ENCODE peak calls at places on chromosome 4, in eight cellular contexts. One of them, this sample, is unnamed.

GRCh38 chr4:150126201-150126879 is 48.1 kb downstream of the DCLK2 start:
- DNase-seq in mesothelial cell of epicardium: no peak
- DNase-seq in hepatocyte: no peak
- DNase-seq in heart right ventricle: peak
- DNase-seq in cardiac fibroblast: peak
- DNase-seq in choroid plexus epithelial cell: peak
- DNase-seq in adrenal gland: no peak
- DNase-seq in endothelial cell: no peak
- DNase-seq in this sample: no peak

GRCh38 chr4:8103421-8103820 is 55.2 kb downstream of the ABLIM2 start:
- DNase-seq in cardiac fibroblast: no peak
- DNase-seq in adrenal gland: no peak
- DNase-seq in mesothelial cell of epicardium: no peak
- DNase-seq in hepatocyte: no peak
- DNase-seq in endothelial cell: no peak
- DNase-seq in choroid plexus epithelial cell: no peak
- DNase-seq in heart right ventricle: no peak
- DNase-seq in this sample: no peak

GRCh38 chr4:15870079-15870478 is 68.5 kb downstream of the FGFBP1 start:
- DNase-seq in heart right ventricle: no peak
- DNase-seq in hepatocyte: no peak
- DNase-seq in mesothelial cell of epicardium: no peak
- DNase-seq in endothelial cell: no peak
- DNase-seq in choroid plexus epithelial cell: no peak
- DNase-seq in adrenal gland: no peak
- DNase-seq in cardiac fibroblast: no peak
- DNase-seq in this sample: no peak

GRCh38 chr4:94767446-94767845 is 9.7 kb downstream of the BMPR1B start:
- DNase-seq in heart right ventricle: no peak
- DNase-seq in adrenal gland: no peak
- DNase-seq in hepatocyte: no peak
- DNase-seq in cardiac fibroblast: no peak
- DNase-seq in choroid plexus epithelial cell: no peak
- DNase-seq in mesothelial cell of epicardium: no peak
- DNase-seq in endothelial cell: no peak
- DNase-seq in this sample: no peak

GRCh38 chr4:109378511-109378910 is 55.1 kb upstream of the SEC24B start:
- DNase-seq in endothelial cell: no peak
- DNase-seq in cardiac fibroblast: no peak
- DNase-seq in mesothelial cell of epicardium: no peak
- DNase-seq in choroid plexus epithelial cell: no peak
- DNase-seq in hepatocyte: no peak
- DNase-seq in adrenal gland: no peak
- DNase-seq in heart right ventricle: no peak
- DNase-seq in this sample: no peak

GRCh38 chr4:76758290-76758882 is 139.6 kb downstream of the SOWAHB start:
- DNase-seq in endothelial cell: no peak
- DNase-seq in adrenal gland: peak
- DNase-seq in choroid plexus epithelial cell: peak
- DNase-seq in mesothelial cell of epicardium: no peak
- DNase-seq in cardiac fibroblast: peak
- DNase-seq in hepatocyte: peak
- DNase-seq in heart right ventricle: peak
- DNase-seq in this sample: no peak

GRCh38 chr4:100168521-100168920 is 21.7 kb downstream of the DDIT4L start:
- DNase-seq in cardiac fibroblast: peak
- DNase-seq in mesothelial cell of epicardium: no peak
- DNase-seq in choroid plexus epithelial cell: peak
- DNase-seq in hepatocyte: no peak
- DNase-seq in adrenal gland: no peak
- DNase-seq in endothelial cell: no peak
- DNase-seq in heart right ventricle: no peak
- DNase-seq in this sample: no peak

GRCh38 chr4:154622598-154622997 is 10.1 kb upstream of the FGG start:
- DNase-seq in adrenal gland: no peak
- DNase-seq in choroid plexus epithelial cell: peak
- DNase-seq in hepatocyte: peak
- DNase-seq in mesothelial cell of epicardium: no peak
- DNase-seq in heart right ventricle: no peak
- DNase-seq in endothelial cell: peak
- DNase-seq in cardiac fibroblast: peak
- DNase-seq in this sample: peak

DNA sequence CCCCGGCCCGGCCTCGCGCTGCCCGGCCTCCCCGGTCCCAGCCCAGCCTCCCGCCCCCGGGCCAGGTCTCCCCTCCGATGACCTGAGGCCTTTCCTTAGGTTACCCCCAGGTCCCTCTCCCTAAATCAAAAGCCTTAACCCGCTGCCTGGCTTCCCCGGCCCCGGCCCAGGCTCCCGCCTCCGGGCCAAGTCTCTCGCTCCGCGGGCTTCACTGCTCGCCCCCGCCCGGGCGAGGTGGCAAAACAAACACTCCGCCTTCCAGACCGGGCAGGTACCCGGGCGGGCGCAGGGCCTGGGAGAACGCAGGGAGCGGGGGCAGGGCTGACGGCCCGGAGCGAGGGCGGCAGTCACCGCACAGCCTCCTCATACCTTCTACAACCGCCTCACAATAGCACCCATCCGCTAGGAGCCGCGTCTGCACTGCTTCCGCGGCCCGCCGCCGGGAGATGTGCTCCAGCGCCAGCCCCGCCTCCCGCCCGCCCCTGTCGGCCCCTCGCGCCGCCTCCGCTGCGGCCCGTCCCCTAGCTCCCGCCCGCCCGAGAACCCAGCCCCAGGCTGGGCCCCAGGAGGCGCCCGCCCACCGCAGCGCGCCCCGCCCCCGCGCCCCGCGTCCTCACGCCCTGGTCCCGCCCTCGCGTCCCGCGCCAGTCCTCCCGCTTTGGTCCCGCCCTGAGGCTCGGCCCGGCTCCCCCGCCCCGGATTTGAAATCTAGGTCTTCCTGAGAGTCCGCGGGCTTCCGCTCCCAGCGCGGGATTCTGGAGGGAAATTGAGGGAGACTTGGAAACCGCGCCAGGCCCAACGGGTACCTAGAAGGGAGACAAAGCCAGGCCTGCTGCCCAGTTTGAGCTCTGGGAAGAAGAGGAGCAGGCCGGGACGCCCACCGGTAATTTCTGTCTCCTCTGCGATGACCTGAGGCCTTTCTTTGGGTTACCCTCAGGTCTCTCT is at the start of the genes CASP3 and PRIMPOL:
- DNase-seq in heart right ventricle: peak
- DNase-seq in hepatocyte: peak
- DNase-seq in choroid plexus epithelial cell: peak
- DNase-seq in endothelial cell: peak
- DNase-seq in cardiac fibroblast: peak
- DNase-seq in adrenal gland: peak
- DNase-seq in mesothelial cell of epicardium: peak
- DNase-seq in this sample: peak
- TF ChIP-seq CTCF in heart right ventricle: peak
- TF ChIP-seq CTCF in hepatocyte: peak
- TF ChIP-seq CTCF in choroid plexus epithelial cell: peak
- TF ChIP-seq CTCF in endothelial cell: no peak
- TF ChIP-seq CTCF in cardiac fibroblast: peak
- TF ChIP-seq CTCF in adrenal gland: no peak
- TF ChIP-seq CTCF in mesothelial cell of epicardium: no peak
- TF ChIP-seq CTCF in this sample: peak

DNA sequence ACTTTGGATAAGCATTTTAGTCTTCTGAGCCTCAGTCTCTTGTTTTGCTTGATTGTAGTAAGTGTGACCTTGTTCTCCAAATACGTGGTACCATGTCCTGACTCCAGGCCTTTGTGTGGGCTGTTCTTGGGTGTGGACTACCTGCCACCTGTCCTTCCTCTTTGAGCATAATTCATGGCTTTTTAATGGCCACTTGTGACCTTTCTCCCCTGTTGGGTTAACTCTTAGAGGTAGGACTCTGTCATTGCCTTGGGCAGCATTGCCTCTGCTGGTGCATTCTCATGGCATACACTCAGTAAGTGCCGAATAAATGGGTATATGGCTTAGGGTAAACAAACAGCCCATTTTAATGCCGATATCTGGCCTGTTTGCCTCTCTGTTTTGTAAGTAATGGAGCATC is 3.0 kb downstream of the NSD2 start:
- DNase-seq in choroid plexus epithelial cell: no peak
- DNase-seq in endothelial cell: no peak
- DNase-seq in mesothelial cell of epicardium: no peak
- DNase-seq in cardiac fibroblast: no peak
- DNase-seq in heart right ventricle: no peak
- DNase-seq in adrenal gland: no peak
- DNase-seq in hepatocyte: no peak
- DNase-seq in this sample: no peak
- TF ChIP-seq CTCF in choroid plexus epithelial cell: no peak
- TF ChIP-seq CTCF in endothelial cell: no peak
- TF ChIP-seq CTCF in mesothelial cell of epicardium: no peak
- TF ChIP-seq CTCF in cardiac fibroblast: no peak
- TF ChIP-seq CTCF in heart right ventricle: no peak
- TF ChIP-seq CTCF in adrenal gland: no peak
- TF ChIP-seq CTCF in hepatocyte: no peak
- TF ChIP-seq CTCF in this sample: no peak

GRCh38 chr4:162499478-162499877 is 335.7 kb upstream of the FSTL5 start:
- DNase-seq in hepatocyte: no peak
- DNase-seq in adrenal gland: no peak
- DNase-seq in heart right ventricle: no peak
- DNase-seq in endothelial cell: no peak
- DNase-seq in cardiac fibroblast: peak
- DNase-seq in choroid plexus epithelial cell: peak
- DNase-seq in mesothelial cell of epicardium: no peak
- DNase-seq in this sample: no peak
- TF ChIP-seq CTCF in hepatocyte: peak
- TF ChIP-seq CTCF in adrenal gland: peak
- TF ChIP-seq CTCF in heart right ventricle: no peak
- TF ChIP-seq CTCF in endothelial cell: peak
- TF ChIP-seq CTCF in cardiac fibroblast: peak
- TF ChIP-seq CTCF in choroid plexus epithelial cell: peak
- TF ChIP-seq CTCF in mesothelial cell of epicardium: peak
- TF ChIP-seq CTCF in this sample: peak

GRCh38 chr4:124203613-124204284 is 508.8 kb downstream of the ANKRD50 start:
- DNase-seq in endothelial cell: no peak
- DNase-seq in mesothelial cell of epicardium: no peak
- DNase-seq in hepatocyte: no peak
- DNase-seq in adrenal gland: no peak
- DNase-seq in heart right ventricle: no peak
- DNase-seq in choroid plexus epithelial cell: peak
- DNase-seq in cardiac fibroblast: peak
- DNase-seq in this sample: no peak

GRCh38 chr4:124206779-124207605 is 505.5 kb downstream of the ANKRD50 start:
- DNase-seq in adrenal gland: no peak
- DNase-seq in endothelial cell: no peak
- DNase-seq in choroid plexus epithelial cell: peak
- DNase-seq in cardiac fibroblast: peak
- DNase-seq in mesothelial cell of epicardium: no peak
- DNase-seq in hepatocyte: peak
- DNase-seq in heart right ventricle: no peak
- DNase-seq in this sample: no peak

GRCh38 chr4:124199755-124200154 is 512.8 kb downstream of the ANKRD50 start:
- DNase-seq in heart right ventricle: no peak
- DNase-seq in mesothelial cell of epicardium: no peak
- DNase-seq in choroid plexus epithelial cell: peak
- DNase-seq in adrenal gland: no peak
- DNase-seq in endothelial cell: no peak
- DNase-seq in hepatocyte: no peak
- DNase-seq in cardiac fibroblast: peak
- DNase-seq in this sample: no peak

GRCh38 chr4:124199185-124199584 is 513.3 kb downstream of the ANKRD50 start:
- DNase-seq in endothelial cell: no peak
- DNase-seq in heart right ventricle: no peak
- DNase-seq in mesothelial cell of epicardium: no peak
- DNase-seq in adrenal gland: no peak
- DNase-seq in hepatocyte: no peak
- DNase-seq in cardiac fibroblast: no peak
- DNase-seq in choroid plexus epithelial cell: no peak
- DNase-seq in this sample: no peak

GRCh38 chr4:124202106-124202505 is 510.4 kb downstream of the ANKRD50 start:
- DNase-seq in heart right ventricle: no peak
- DNase-seq in choroid plexus epithelial cell: peak
- DNase-seq in mesothelial cell of epicardium: no peak
- DNase-seq in cardiac fibroblast: peak
- DNase-seq in adrenal gland: no peak
- DNase-seq in endothelial cell: no peak
- DNase-seq in hepatocyte: peak
- DNase-seq in this sample: no peak
- TF ChIP-seq CTCF in heart right ventricle: peak
- TF ChIP-seq CTCF in choroid plexus epithelial cell: peak
- TF ChIP-seq CTCF in mesothelial cell of epicardium: no peak
- TF ChIP-seq CTCF in cardiac fibroblast: peak
- TF ChIP-seq CTCF in adrenal gland: no peak
- TF ChIP-seq CTCF in endothelial cell: no peak
- TF ChIP-seq CTCF in hepatocyte: peak
- TF ChIP-seq CTCF in this sample: no peak

DNA sequence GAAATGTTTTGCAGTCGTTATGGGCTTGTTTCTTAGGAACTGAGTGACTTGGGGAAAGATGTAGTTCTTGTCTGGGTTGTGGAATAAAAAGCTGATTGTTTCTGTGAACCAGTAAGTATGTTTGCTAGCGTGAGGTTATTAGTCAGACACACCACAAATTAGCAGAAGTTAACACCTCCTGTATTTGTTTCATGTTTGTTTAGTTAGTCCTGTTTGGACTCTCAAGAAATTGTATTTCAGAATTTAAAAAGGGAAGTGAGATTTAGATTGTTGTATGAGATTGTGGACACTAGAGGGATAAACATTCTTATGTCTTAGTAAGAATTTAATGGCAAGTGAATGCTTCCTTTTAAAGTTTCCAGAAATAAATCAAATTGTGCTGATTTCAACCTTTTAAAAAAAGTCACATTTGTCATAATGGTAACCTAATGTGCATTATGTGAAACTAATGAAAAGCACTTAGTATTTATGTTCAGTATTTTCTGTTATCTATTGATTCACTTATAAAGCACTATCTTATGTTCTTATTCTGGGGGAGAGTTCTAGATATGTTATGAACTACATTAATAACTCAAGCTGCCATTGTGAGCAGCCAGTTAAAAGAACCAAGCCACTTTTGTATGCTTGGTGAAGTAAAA is 25.6 kb downstream of the ATP10D start:
- DNase-seq in cardiac fibroblast: peak
- DNase-seq in adrenal gland: no peak
- DNase-seq in mesothelial cell of epicardium: no peak
- DNase-seq in heart right ventricle: no peak
- DNase-seq in choroid plexus epithelial cell: peak
- DNase-seq in hepatocyte: no peak
- DNase-seq in endothelial cell: no peak
- DNase-seq in this sample: no peak
- TF ChIP-seq CTCF in cardiac fibroblast: peak
- TF ChIP-seq CTCF in adrenal gland: peak
- TF ChIP-seq CTCF in mesothelial cell of epicardium: no peak
- TF ChIP-seq CTCF in heart right ventricle: no peak
- TF ChIP-seq CTCF in choroid plexus epithelial cell: peak
- TF ChIP-seq CTCF in hepatocyte: peak
- TF ChIP-seq CTCF in endothelial cell: peak
- TF ChIP-seq CTCF in this sample: no peak

This sample was measured in progenitor cell of endocrine pancreas.